ENCODE peak calls at places on chromosomes 5 and 9, in eight cellular contexts. V, F, N, G, T, X, H and K are unnamed samples.
A peak's percentile ranks its signal among the peaks of the same experiment; 100 is the strongest.

GRCh38 chr9:77647659-77648457 is at the start of gene GNA14:
- DNase-seq in V (peak; percentile 69), F (no peak), N (no peak), G (peak; percentile 27), T (peak; percentile 46), X (no peak), H (peak; percentile 19), K (no peak)

GRCh38 chr9:89675403-89675771 is 70.6 kb downstream of the GADD45G start:
- DNase-seq in V (no peak), F (no peak), N (no peak), G (no peak), T (peak; percentile 86), X (no peak), H (no peak), K (no peak)

GRCh38 chr5:119016125-119016774 is 27.9 kb upstream of the DTWD2 start:
- DNase-seq in V (no peak), F (no peak), N (no peak), G (no peak), T (no peak), X (no peak), H (no peak), K (no peak)

GRCh38 chr9:22088372-22089063 is 79.4 kb upstream of the CDKN2B start:
- DNase-seq in V (no peak), F (no peak), N (no peak), G (no peak), T (no peak), X (no peak), H (no peak), K (no peak)

GRCh38 chr5:121746763-121747162 is 104.9 kb upstream of the FTMT start:
- DNase-seq in V (no peak), F (no peak), N (no peak), G (no peak), T (no peak), X (no peak), H (no peak), K (no peak)

GRCh38 chr9:137760426-137760825 is 117.2 kb upstream of the CACNA1B start:
- DNase-seq in V (no peak), F (no peak), N (peak; percentile 50), G (peak; percentile 51), T (no peak), X (no peak), H (no peak), K (no peak)

GRCh38 chr9:2120926-2121689 is 106.0 kb downstream of the SMARCA2 start:
- DNase-seq in V (peak; percentile 11), F (no peak), N (peak; percentile 22), G (peak; percentile 47), T (no peak), X (no peak), H (no peak), K (no peak)

GRCh38 chr9:131854906-131855504 is 115.1 kb upstream of the RAPGEF1 start:
- DNase-seq in V (no peak), F (no peak), N (no peak), G (peak; percentile 3), T (no peak), X (no peak), H (no peak), K (no peak)

GRCh38 chr5:173573126-173573960 is 43.1 kb downstream of the BOD1 start:
- DNase-seq in V (peak; percentile 94), F (peak; percentile 53), N (peak; percentile 38), G (peak; percentile 61), T (peak; percentile 81), X (peak; percentile 39), H (peak; percentile 19), K (peak; percentile 15)

GRCh38 chr5:176381423-176381822 is 7.0 kb downstream of the NOP16 start:
- DNase-seq in V (no peak), F (no peak), N (no peak), G (no peak), T (no peak), X (no peak), H (no peak), K (no peak)

GRCh38 chr9:37508834-37509206 is 23.1 kb downstream of the POLR1E start:
- DNase-seq in V (no peak), F (no peak), N (no peak), G (no peak), T (peak; percentile 82), X (no peak), H (no peak), K (no peak)

GRCh38 chr5:179188636-179189035 is 128.5 kb downstream of the ZNF354C start:
- DNase-seq in V (no peak), F (no peak), N (no peak), G (no peak), T (no peak), X (no peak), H (no peak), K (no peak)

GRCh38 chr5:157487358-157487757 is 27.3 kb downstream of the NIPAL4 start:
- DNase-seq in V (no peak), F (no peak), N (no peak), G (no peak), T (no peak), X (no peak), H (no peak), K (no peak)

GRCh38 chr5:127290019-127290945 is at the start of gene MEGF10:
- DNase-seq in V (peak; percentile 81), F (no peak), N (no peak), G (peak; percentile 66), T (no peak), X (no peak), H (peak; percentile 21), K (no peak)

GRCh38 chr5:125189451-125190051 is 443.1 kb upstream of the ZNF608 start:
- DNase-seq in V (no peak), F (no peak), N (no peak), G (peak; percentile 49), T (no peak), X (no peak), H (no peak), K (no peak)

GRCh38 chr9:133203506-133204075 is 5.5 kb downstream of the OBP2B start:
- DNase-seq in V (no peak), F (no peak), N (no peak), G (no peak), T (peak; percentile 24), X (no peak), H (no peak), K (no peak)

GRCh38 chr5:176535101-176535654 is 2.0 kb downstream of the RNF44 start:
- DNase-seq in V (no peak), F (no peak), N (peak; percentile 39), G (peak; percentile 12), T (no peak), X (no peak), H (no peak), K (peak; percentile 56)

GRCh38 chr9:90967171-90967570 is 165.6 kb downstream of the SYK start:
- DNase-seq in V (peak; percentile 39), F (no peak), N (no peak), G (no peak), T (no peak), X (no peak), H (no peak), K (no peak)

GRCh38 chr5:66757219-66757833 is 161.1 kb downstream of the MAST4 start:
- DNase-seq in V (peak; percentile 20), F (peak; percentile 65), N (peak; percentile 27), G (peak; percentile 77), T (no peak), X (peak; percentile 74), H (peak; percentile 36), K (peak; percentile 34)

GRCh38 chr5:59117320-59117719 is 534.4 kb downstream of the RAB3C start:
- DNase-seq in V (no peak), F (no peak), N (no peak), G (no peak), T (no peak), X (no peak), H (no peak), K (no peak)

GRCh38 chr9:127927457-127928231 is 2.9 kb downstream of the PIP5KL1 start:
- DNase-seq in V (peak; percentile 91), F (peak; percentile 44), N (no peak), G (no peak), T (no peak), X (peak; percentile 61), H (no peak), K (no peak)

GRCh38 chr9:95009459-95009858 is 283.0 kb downstream of the AOPEP start:
- DNase-seq in V (no peak), F (peak; percentile 87), N (no peak), G (no peak), T (no peak), X (no peak), H (no peak), K (peak; percentile 86)

GRCh38 chr5:123035320-123035949 is 1.1 kb downstream of the PPIC start:
- DNase-seq in V (peak; percentile 72), F (peak; percentile 48), N (peak; percentile 27), G (peak; percentile 25), T (peak; percentile 52), X (peak; percentile 55), H (no peak), K (peak; percentile 39)

GRCh38 chr5:40736103-40736875 is 19.5 kb downstream of the TTC33 start:
- DNase-seq in V (peak; percentile 29), F (no peak), N (peak; percentile 56), G (peak; percentile 72), T (no peak), X (peak; percentile 84), H (no peak), K (peak; percentile 45)

GRCh38 chr5:98460536-98460935 is 312.9 kb upstream of the RGMB start:
- DNase-seq in V (no peak), F (no peak), N (no peak), G (no peak), T (no peak), X (no peak), H (no peak), K (no peak)

GRCh38 chr5:9786378-9787360 is 156.5 kb upstream of the TAS2R1 start:
- DNase-seq in V (no peak), F (no peak), N (no peak), G (no peak), T (no peak), X (no peak), H (no peak), K (no peak)

GRCh38 chr5:164184158-164184557 is 678.7 kb downstream of the MAT2B start:
- DNase-seq in V (peak; percentile 22), F (no peak), N (no peak), G (no peak), T (no peak), X (no peak), H (no peak), K (no peak)

GRCh38 chr9:13014484-13014883 is 239.7 kb downstream of the LURAP1L start:
- DNase-seq in V (no peak), F (no peak), N (no peak), G (no peak), T (no peak), X (no peak), H (no peak), K (peak; percentile 76)

GRCh38 chr5:1204693-1205242 is 3.4 kb downstream of the SLC6A19 start:
- DNase-seq in V (no peak), F (no peak), N (peak; percentile 22), G (peak; percentile 1), T (no peak), X (no peak), H (peak; percentile 6), K (no peak)

GRCh38 chr9:133732351-133733073 is 5.6 kb downstream of the SARDH start:
- DNase-seq in V (peak; percentile 10), F (no peak), N (no peak), G (no peak), T (peak; percentile 41), X (no peak), H (no peak), K (no peak)